ENCODE peak calls at places on chromosome 5, in eight cellular contexts. I, W, P, U, D, O, F and S are unnamed samples. For H3K4me1 and H3K9me3, the result is how much of the 10 kb centered on the place peaks cover.

GRCh38 chr5:140113180-140113698 is 670 bp upstream of the PURA start:
- DNase-seq in I (no peak), W (peak), P (peak), U (no peak), D (peak), O (no peak), F (peak), S (no peak)

GRCh38 chr5:54820346-54820745 is 165.0 kb downstream of the ESM1 start:
- DNase-seq in I (no peak), W (no peak), P (no peak), U (peak), D (peak), O (peak), F (no peak), S (no peak)

GRCh38 chr5:76818844-76819831 is at the start of gene F2RL1:
- DNase-seq in I (peak), W (peak), P (no peak), U (peak), D (peak), O (peak), F (peak), S (peak)

GRCh38 chr5:32443541-32444190 is 874 bp downstream of the ZFR start:
- DNase-seq in I (no peak), W (peak), P (peak), U (peak), D (peak), O (peak), F (peak), S (peak)

GRCh38 chr5:136518174-136518573 is 152.8 kb upstream of the TRPC7 start:
- DNase-seq in I (no peak), W (peak), P (no peak), U (no peak), D (no peak), O (no peak), F (no peak), S (no peak)

GRCh38 chr5:19928556-19929421 is 59.2 kb downstream of the CDH18 start:
- DNase-seq in I (no peak), W (no peak), P (no peak), U (peak), D (peak), O (peak), F (peak), S (no peak)

GRCh38 chr5:145975361-145976066 is 39.1 kb downstream of the SH3RF2 start:
- DNase-seq in I (peak), W (peak), P (no peak), U (peak), D (peak), O (peak), F (peak), S (no peak)

GRCh38 chr5:96067251-96067650 is 105.6 kb upstream of the ELL2 start:
- DNase-seq in I (no peak), W (peak), P (no peak), U (no peak), D (no peak), O (no peak), F (no peak), S (no peak)

GRCh38 chr5:3661755-3662296 is 66.2 kb downstream of the IRX1 start:
- DNase-seq in I (peak), W (no peak), P (peak), U (no peak), D (no peak), O (no peak), F (no peak), S (no peak)

GRCh38 chr5:74903165-74903787 is 37.1 kb upstream of the FAM169A start:
- DNase-seq in I (no peak), W (peak), P (no peak), U (no peak), D (no peak), O (no peak), F (peak), S (peak)

GRCh38 chr5:68240771-68241170 is 25.2 kb downstream of the PIK3R1 start:
- DNase-seq in I (no peak), W (peak), P (no peak), U (no peak), D (no peak), O (no peak), F (no peak), S (no peak)
- H3K4me1 ChIP-seq in I (under half), W (under half), P (half or more), U (under half), D (half or more), O (under half), F (under half), S (half or more)

DNA sequence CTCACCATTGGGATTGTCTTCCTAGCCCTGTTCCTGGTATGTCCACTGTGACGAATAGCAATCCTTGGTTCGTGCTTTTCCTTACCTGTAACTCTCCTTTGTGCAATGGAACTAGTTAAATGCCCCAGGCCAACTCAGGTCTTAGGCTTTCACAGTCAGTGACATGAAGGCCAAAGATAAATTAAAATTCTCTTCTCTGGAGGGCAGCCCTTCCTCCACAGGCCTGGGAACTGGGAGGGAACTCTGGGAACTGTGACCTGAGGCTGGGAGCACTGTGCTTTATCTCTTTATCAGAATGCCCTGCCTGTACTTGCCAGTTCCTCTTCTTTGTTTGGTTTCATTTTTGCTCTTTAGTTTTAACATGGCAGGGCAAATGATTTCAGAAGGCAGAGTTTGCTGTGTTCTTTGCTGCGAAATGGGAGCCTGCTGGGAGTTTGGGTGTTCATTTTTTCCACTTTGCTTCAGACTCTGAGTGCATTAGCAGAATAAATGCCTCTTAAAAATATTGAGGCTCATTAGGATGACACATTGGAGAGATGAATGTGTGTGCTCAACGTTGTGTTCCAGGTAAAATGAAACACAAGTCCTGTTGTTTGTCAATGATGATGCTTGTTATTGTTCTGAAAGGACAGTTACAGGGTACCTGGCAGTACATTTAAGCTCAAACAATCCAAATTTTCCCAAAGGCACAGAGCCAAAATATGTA is 118.1 kb downstream of the NUDT12 start:
- DNase-seq in I (no peak), W (no peak), P (no peak), U (no peak), D (no peak), O (no peak), F (peak), S (no peak)
- H3K4me3 ChIP-seq in I (no peak), W (no peak), P (no peak), U (no peak), D (no peak), O (no peak), F (no peak), S (no peak)

GRCh38 chr5:141402553-141403328 is at the start of gene PCDHGA9:
- DNase-seq in I (no peak), W (no peak), P (peak), U (peak), D (peak), O (peak), F (no peak), S (no peak)

GRCh38 chr5:141399555-141400258 is 2.0 kb downstream of the PCDHGB5 start:
- DNase-seq in I (no peak), W (no peak), P (no peak), U (no peak), D (no peak), O (no peak), F (no peak), S (no peak)

GRCh38 chr5:141403387-141403786 is 809 bp downstream of the PCDHGA9 start:
- DNase-seq in I (no peak), W (no peak), P (no peak), U (no peak), D (no peak), O (no peak), F (no peak), S (no peak)

GRCh38 chr5:141393267-141393666 is 834 bp downstream of the PCDHGA8 start:
- DNase-seq in I (no peak), W (no peak), P (no peak), U (no peak), D (no peak), O (no peak), F (no peak), S (no peak)

DNA sequence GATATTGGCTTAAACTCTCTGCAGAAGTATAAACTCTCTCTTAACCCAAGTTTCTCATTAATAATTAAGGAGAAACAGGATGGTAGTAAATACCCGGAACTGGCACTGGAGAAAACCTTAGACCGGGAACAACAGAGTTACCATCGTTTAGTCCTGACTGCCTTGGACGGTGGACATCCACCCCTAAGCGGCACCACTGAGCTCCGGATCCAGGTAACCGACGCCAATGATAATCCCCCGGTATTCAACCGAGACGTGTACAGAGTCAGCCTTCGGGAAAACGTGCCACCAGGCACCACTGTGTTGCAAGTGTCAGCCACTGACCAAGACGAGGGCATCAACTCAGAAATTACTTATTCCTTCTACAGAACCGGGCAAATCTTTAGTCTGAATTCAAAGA is 861 bp downstream of the PCDHGB5 start:
- DNase-seq in I (no peak), W (no peak), P (no peak), U (no peak), D (no peak), O (no peak), F (no peak), S (no peak)
- H3K9me3 ChIP-seq in I (under half), W (under half), P (under half), U (under half), D (under half), O (under half), F (under half), S (under half)

GRCh38 chr5:72255237-72255636 is 64.8 kb downstream of the MRPS27 start:
- DNase-seq in I (no peak), W (no peak), P (no peak), U (no peak), D (no peak), O (no peak), F (no peak), S (no peak)
- H3K4me1 ChIP-seq in I (under half), W (under half), P (under half), U (under half), D (half or more), O (under half), F (under half), S (under half)

GRCh38 chr5:103357636-103358035 is 99.1 kb downstream of the MACIR start:
- DNase-seq in I (no peak), W (no peak), P (no peak), U (no peak), D (no peak), O (no peak), F (no peak), S (no peak)
- H3K4me3 ChIP-seq in I (no peak), W (no peak), P (no peak), U (no peak), D (no peak), O (no peak), F (no peak), S (no peak)

GRCh38 chr5:178384815-178385471 is 152.3 kb upstream of the PHYKPL start:
- DNase-seq in I (no peak), W (peak), P (peak), U (no peak), D (no peak), O (no peak), F (no peak), S (no peak)
- H3K9me3 ChIP-seq in I (half or more), W (under half), P (under half), U (under half), D (under half), O (under half), F (under half), S (under half)

DNA sequence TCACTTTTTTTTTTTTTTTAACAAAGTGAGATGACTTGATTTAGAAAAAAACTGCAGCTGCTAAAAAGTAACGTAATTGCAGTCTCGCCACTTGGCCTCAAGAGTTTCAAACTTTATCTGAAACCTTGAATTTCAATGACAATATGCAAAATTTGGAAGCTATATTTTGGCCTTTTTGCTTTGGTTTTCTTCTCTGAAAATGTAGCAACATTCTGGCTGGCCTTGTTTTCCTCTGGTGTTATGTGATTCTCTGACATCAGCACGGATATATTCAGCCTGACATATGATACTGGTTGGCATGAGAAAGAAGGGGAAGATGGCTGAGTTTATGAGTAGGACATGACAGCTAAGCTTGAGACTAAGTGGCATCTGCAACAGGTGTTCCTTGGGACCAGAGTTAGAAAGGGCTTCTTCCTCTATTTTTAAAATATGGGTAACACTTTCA is 136.5 kb downstream of the MEF2C start:
- DNase-seq in I (no peak), W (no peak), P (no peak), U (no peak), D (no peak), O (no peak), F (no peak), S (no peak)
- H3K4me1 ChIP-seq in I (under half), W (under half), P (under half), U (under half), D (under half), O (under half), F (under half), S (under half)

GRCh38 chr5:1009359-1010180 is 968 bp downstream of the NKD2 start:
- DNase-seq in I (peak), W (peak), P (no peak), U (no peak), D (no peak), O (no peak), F (no peak), S (no peak)
- H3K4me3 ChIP-seq in I (no peak), W (no peak), P (peak), U (no peak), D (peak), O (no peak), F (peak), S (no peak)

GRCh38 chr5:156218364-156219158 is 108.4 kb upstream of the SGCD start:
- DNase-seq in I (no peak), W (no peak), P (no peak), U (no peak), D (no peak), O (no peak), F (no peak), S (no peak)
- H3K9me3 ChIP-seq in I (under half), W (under half), P (under half), U (under half), D (under half), O (under half), F (under half), S (under half)

GRCh38 chr5:167570431-167570830 is 721.0 kb upstream of the WWC1 start:
- DNase-seq in I (no peak), W (no peak), P (no peak), U (no peak), D (no peak), O (no peak), F (no peak), S (no peak)

GRCh38 chr5:167571824-167572223 is 719.6 kb upstream of the WWC1 start:
- DNase-seq in I (no peak), W (no peak), P (no peak), U (no peak), D (no peak), O (no peak), F (no peak), S (no peak)

GRCh38 chr5:167576126-167576525 is 715.3 kb upstream of the WWC1 start:
- DNase-seq in I (no peak), W (no peak), P (no peak), U (peak), D (no peak), O (no peak), F (no peak), S (no peak)

GRCh38 chr5:167574381-167574780 is 717.1 kb upstream of the WWC1 start:
- DNase-seq in I (no peak), W (no peak), P (no peak), U (no peak), D (no peak), O (no peak), F (no peak), S (no peak)

DNA sequence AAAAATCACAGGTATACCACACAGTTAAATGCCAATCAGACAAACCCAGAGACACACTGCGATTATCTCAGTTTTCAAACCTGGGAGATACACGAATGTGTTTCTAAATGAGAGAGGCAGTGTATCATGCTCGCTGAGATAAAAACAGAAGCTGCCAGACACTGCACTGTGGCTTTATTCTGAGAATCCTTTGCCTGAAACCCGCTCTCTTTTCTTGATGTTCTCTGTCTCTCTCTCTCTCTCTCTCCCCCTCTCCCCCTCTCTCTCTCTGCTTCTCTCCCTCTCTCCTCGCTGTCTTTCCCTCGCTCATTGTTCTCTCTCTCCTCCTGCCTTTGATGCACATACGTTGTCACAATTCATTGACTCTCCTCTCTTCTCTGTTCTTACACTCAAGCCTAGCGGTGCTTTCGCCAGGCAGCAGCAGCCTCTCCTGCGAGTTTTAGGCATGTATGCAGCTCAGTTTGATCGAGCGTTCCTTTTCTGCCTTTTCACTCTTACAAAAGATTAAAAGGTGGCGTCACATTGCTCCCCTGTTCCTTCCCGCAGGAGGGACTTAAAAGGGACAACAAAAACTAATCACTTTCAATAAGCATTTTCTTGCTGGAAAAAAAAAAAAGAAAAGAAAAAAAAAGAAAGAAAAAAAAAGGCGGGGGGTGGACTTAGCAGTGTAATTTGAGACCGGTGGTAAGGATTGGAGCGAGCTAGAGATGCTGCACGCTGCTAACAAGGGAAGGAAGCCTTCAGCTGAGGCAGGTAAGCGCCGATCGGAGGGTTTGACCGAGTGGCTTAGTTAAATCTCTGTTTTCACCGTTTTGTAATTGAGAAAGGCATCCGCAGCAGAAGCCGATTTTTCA is 717.9 kb upstream of the WWC1 start:
- DNase-seq in I (peak), W (no peak), P (no peak), U (peak), D (peak), O (peak), F (peak), S (no peak)
- H3K4me1 ChIP-seq in I (under half), W (under half), P (under half), U (under half), D (under half), O (under half), F (under half), S (under half)